ENCODE peak calls at places on chromosomes 3 and 15, in eight cellular contexts. One of them, this sample, is unnamed.

GRCh38 chr3:52093751-52094525 is 37.6 kb upstream of the DUSP7 start:
- DNase-seq in CD4-positive, alpha-beta T cell: no peak
- DNase-seq in activated gamma-delta T cell treated with Interleukin-2 at 50 U/mL for 16 hours: no peak
- DNase-seq in sciatic nerve: no peak
- DNase-seq in dorsolateral prefrontal cortex: no peak
- DNase-seq in mucosa of descending colon: peak
- DNase-seq in heart left ventricle: peak
- DNase-seq in hypothalamus: no peak
- DNase-seq in this sample: peak

GRCh38 chr15:34810455-34811146 is 15.3 kb upstream of the ACTC1 start:
- DNase-seq in heart left ventricle: no peak
- DNase-seq in hypothalamus: no peak
- DNase-seq in mucosa of descending colon: no peak
- DNase-seq in activated gamma-delta T cell treated with Interleukin-2 at 50 U/mL for 16 hours: no peak
- DNase-seq in sciatic nerve: no peak
- DNase-seq in CD4-positive, alpha-beta T cell: no peak
- DNase-seq in dorsolateral prefrontal cortex: no peak
- DNase-seq in this sample: no peak

GRCh38 chr3:42226470-42227425 is 39.2 kb downstream of the CCK start:
- DNase-seq in heart left ventricle: no peak
- DNase-seq in mucosa of descending colon: no peak
- DNase-seq in CD4-positive, alpha-beta T cell: no peak
- DNase-seq in hypothalamus: no peak
- DNase-seq in dorsolateral prefrontal cortex: no peak
- DNase-seq in sciatic nerve: no peak
- DNase-seq in activated gamma-delta T cell treated with Interleukin-2 at 50 U/mL for 16 hours: no peak
- DNase-seq in this sample: no peak

GRCh38 chr3:28576590-28577220 is 228.1 kb upstream of the AZI2 start:
- DNase-seq in activated gamma-delta T cell treated with Interleukin-2 at 50 U/mL for 16 hours: no peak
- DNase-seq in heart left ventricle: no peak
- DNase-seq in dorsolateral prefrontal cortex: no peak
- DNase-seq in CD4-positive, alpha-beta T cell: no peak
- DNase-seq in hypothalamus: no peak
- DNase-seq in sciatic nerve: no peak
- DNase-seq in mucosa of descending colon: no peak
- DNase-seq in this sample: peak

GRCh38 chr3:29201609-29202008 is 79.3 kb upstream of the RBMS3 start:
- DNase-seq in sciatic nerve: no peak
- DNase-seq in hypothalamus: peak
- DNase-seq in CD4-positive, alpha-beta T cell: no peak
- DNase-seq in dorsolateral prefrontal cortex: no peak
- DNase-seq in heart left ventricle: no peak
- DNase-seq in activated gamma-delta T cell treated with Interleukin-2 at 50 U/mL for 16 hours: no peak
- DNase-seq in mucosa of descending colon: no peak
- DNase-seq in this sample: peak

GRCh38 chr3:98885851-98886250 is 15.6 kb downstream of the DCBLD2 start:
- DNase-seq in sciatic nerve: no peak
- DNase-seq in dorsolateral prefrontal cortex: no peak
- DNase-seq in heart left ventricle: no peak
- DNase-seq in hypothalamus: no peak
- DNase-seq in CD4-positive, alpha-beta T cell: no peak
- DNase-seq in activated gamma-delta T cell treated with Interleukin-2 at 50 U/mL for 16 hours: no peak
- DNase-seq in mucosa of descending colon: no peak
- DNase-seq in this sample: peak

GRCh38 chr3:48879994-48880377 is 18.7 kb downstream of the SLC25A20 start:
- DNase-seq in mucosa of descending colon: no peak
- DNase-seq in dorsolateral prefrontal cortex: no peak
- DNase-seq in sciatic nerve: no peak
- DNase-seq in heart left ventricle: no peak
- DNase-seq in hypothalamus: no peak
- DNase-seq in activated gamma-delta T cell treated with Interleukin-2 at 50 U/mL for 16 hours: no peak
- DNase-seq in CD4-positive, alpha-beta T cell: no peak
- DNase-seq in this sample: no peak

GRCh38 chr15:84638103-84638502 is 16.0 kb downstream of the WDR73 start:
- DNase-seq in sciatic nerve: no peak
- DNase-seq in hypothalamus: no peak
- DNase-seq in mucosa of descending colon: no peak
- DNase-seq in dorsolateral prefrontal cortex: no peak
- DNase-seq in activated gamma-delta T cell treated with Interleukin-2 at 50 U/mL for 16 hours: no peak
- DNase-seq in heart left ventricle: no peak
- DNase-seq in CD4-positive, alpha-beta T cell: no peak
- DNase-seq in this sample: peak

GRCh38 chr3:158532099-158532734 is 38.8 kb upstream of the MLF1 start:
- DNase-seq in sciatic nerve: no peak
- DNase-seq in heart left ventricle: no peak
- DNase-seq in CD4-positive, alpha-beta T cell: no peak
- DNase-seq in hypothalamus: no peak
- DNase-seq in mucosa of descending colon: no peak
- DNase-seq in activated gamma-delta T cell treated with Interleukin-2 at 50 U/mL for 16 hours: no peak
- DNase-seq in dorsolateral prefrontal cortex: no peak
- DNase-seq in this sample: no peak

GRCh38 chr15:50280271-50280670 is 14.7 kb upstream of the HDC start:
- DNase-seq in CD4-positive, alpha-beta T cell: no peak
- DNase-seq in mucosa of descending colon: no peak
- DNase-seq in heart left ventricle: no peak
- DNase-seq in hypothalamus: no peak
- DNase-seq in dorsolateral prefrontal cortex: no peak
- DNase-seq in activated gamma-delta T cell treated with Interleukin-2 at 50 U/mL for 16 hours: no peak
- DNase-seq in sciatic nerve: no peak
- DNase-seq in this sample: peak

GRCh38 chr3:22117751-22118346 is 366.8 kb upstream of the ZNF385D start:
- DNase-seq in mucosa of descending colon: no peak
- DNase-seq in heart left ventricle: no peak
- DNase-seq in activated gamma-delta T cell treated with Interleukin-2 at 50 U/mL for 16 hours: no peak
- DNase-seq in CD4-positive, alpha-beta T cell: no peak
- DNase-seq in hypothalamus: no peak
- DNase-seq in sciatic nerve: no peak
- DNase-seq in dorsolateral prefrontal cortex: no peak
- DNase-seq in this sample: no peak

GRCh38 chr3:17982211-17982880 is 239.9 kb upstream of the TBC1D5 start:
- DNase-seq in hypothalamus: no peak
- DNase-seq in mucosa of descending colon: no peak
- DNase-seq in dorsolateral prefrontal cortex: no peak
- DNase-seq in heart left ventricle: no peak
- DNase-seq in CD4-positive, alpha-beta T cell: no peak
- DNase-seq in activated gamma-delta T cell treated with Interleukin-2 at 50 U/mL for 16 hours: no peak
- DNase-seq in sciatic nerve: no peak
- DNase-seq in this sample: no peak

GRCh38 chr3:105798381-105798934 is 70.4 kb downstream of the CBLB start:
- DNase-seq in heart left ventricle: no peak
- DNase-seq in dorsolateral prefrontal cortex: no peak
- DNase-seq in CD4-positive, alpha-beta T cell: no peak
- DNase-seq in mucosa of descending colon: no peak
- DNase-seq in activated gamma-delta T cell treated with Interleukin-2 at 50 U/mL for 16 hours: no peak
- DNase-seq in sciatic nerve: no peak
- DNase-seq in hypothalamus: no peak
- DNase-seq in this sample: no peak

GRCh38 chr15:25860885-25861866 is 2.0 kb downstream of the ATP10A start:
- DNase-seq in dorsolateral prefrontal cortex: no peak
- DNase-seq in sciatic nerve: no peak
- DNase-seq in activated gamma-delta T cell treated with Interleukin-2 at 50 U/mL for 16 hours: peak
- DNase-seq in heart left ventricle: no peak
- DNase-seq in hypothalamus: no peak
- DNase-seq in CD4-positive, alpha-beta T cell: peak
- DNase-seq in mucosa of descending colon: no peak
- DNase-seq in this sample: no peak

GRCh38 chr3:181252626-181253025 is 263.1 kb upstream of the DNAJC19 start:
- DNase-seq in sciatic nerve: no peak
- DNase-seq in activated gamma-delta T cell treated with Interleukin-2 at 50 U/mL for 16 hours: no peak
- DNase-seq in mucosa of descending colon: no peak
- DNase-seq in CD4-positive, alpha-beta T cell: no peak
- DNase-seq in dorsolateral prefrontal cortex: no peak
- DNase-seq in hypothalamus: no peak
- DNase-seq in heart left ventricle: no peak
- DNase-seq in this sample: no peak

GRCh38 chr3:63763156-63763555 is 55.9 kb upstream of the C3orf49 start:
- DNase-seq in CD4-positive, alpha-beta T cell: no peak
- DNase-seq in sciatic nerve: no peak
- DNase-seq in dorsolateral prefrontal cortex: no peak
- DNase-seq in hypothalamus: no peak
- DNase-seq in activated gamma-delta T cell treated with Interleukin-2 at 50 U/mL for 16 hours: no peak
- DNase-seq in heart left ventricle: no peak
- DNase-seq in mucosa of descending colon: no peak
- DNase-seq in this sample: no peak

This sample was measured in thyroid gland.